ENCODE peak calls at places on chromosomes 2 and 18, in eight cellular contexts. X is ovary; L is neuronal stem cell; H is IMR-90; O is heart right ventricle; F is CD8-positive, alpha-beta memory T cell; B is pancreas; T is uterus. K is an unnamed sample.

GRCh38 chr2:171086352-171087290 is 74.1 kb downstream of the TLK1 start:
- DNase-seq in X (no peak), L (peak), H (peak), O (peak), F (peak), B (no peak), T (peak), K (no peak)

GRCh38 chr2:47534179-47534919 is 131.4 kb downstream of the MSH2 start:
- DNase-seq in X (peak), L (peak), H (peak), O (peak), F (no peak), B (no peak), T (peak), K (peak)

GRCh38 chr2:135773319-135773718 is 31.7 kb downstream of the UBXN4 start:
- DNase-seq in X (no peak), L (no peak), H (no peak), O (no peak), F (no peak), B (no peak), T (no peak), K (no peak)

GRCh38 chr18:42028232-42028832 is 73.3 kb downstream of the PIK3C3 start:
- DNase-seq in X (no peak), L (no peak), H (peak), O (no peak), F (peak), B (no peak), T (no peak), K (no peak)

GRCh38 chr2:164877169-164877568 is 35.5 kb upstream of the COBLL1 start:
- DNase-seq in X (no peak), L (no peak), H (no peak), O (no peak), F (no peak), B (no peak), T (no peak), K (no peak)

GRCh38 chr18:23204589-23205235 is 69.4 kb downstream of the CABLES1 start:
- DNase-seq in X (no peak), L (no peak), H (no peak), O (no peak), F (peak), B (no peak), T (no peak), K (no peak)

GRCh38 chr2:31341351-31341750 is 73.2 kb downstream of the XDH start:
- DNase-seq in X (no peak), L (no peak), H (peak), O (no peak), F (no peak), B (no peak), T (no peak), K (no peak)

GRCh38 chr2:98458667-98459380 is 14.2 kb downstream of the INPP4A start:
- DNase-seq in X (no peak), L (no peak), H (no peak), O (no peak), F (no peak), B (no peak), T (no peak), K (no peak)

GRCh38 chr2:215747244-215747620 is 266.1 kb downstream of the MREG start:
- DNase-seq in X (no peak), L (no peak), H (peak), O (no peak), F (no peak), B (no peak), T (no peak), K (no peak)

GRCh38 chr2:216013080-216013909 is at the start of gene MREG:
- DNase-seq in X (peak), L (peak), H (peak), O (peak), F (peak), B (peak), T (peak), K (peak)

GRCh38 chr2:180033993-180034894 is 27.1 kb upstream of the CWC22 start:
- DNase-seq in X (no peak), L (peak), H (peak), O (no peak), F (no peak), B (no peak), T (no peak), K (no peak)

GRCh38 chr2:43455735-43456642 is 139.8 kb downstream of the THADA start:
- DNase-seq in X (no peak), L (no peak), H (peak), O (no peak), F (no peak), B (no peak), T (no peak), K (no peak)

GRCh38 chr2:98552499-98553179 is 55.7 kb downstream of the COA5 start:
- DNase-seq in X (no peak), L (no peak), H (peak), O (no peak), F (no peak), B (no peak), T (no peak), K (no peak)

GRCh38 chr2:46073540-46074018 is 223.6 kb upstream of the EPAS1 start:
- DNase-seq in X (no peak), L (no peak), H (peak), O (no peak), F (no peak), B (no peak), T (no peak), K (no peak)

GRCh38 chr2:70553584-70554337 is at the start of gene TGFA:
- DNase-seq in X (no peak), L (peak), H (no peak), O (peak), F (peak), B (peak), T (peak), K (peak)

GRCh38 chr2:637804-638203 is 39.4 kb downstream of the TMEM18 start:
- DNase-seq in X (no peak), L (no peak), H (no peak), O (no peak), F (no peak), B (no peak), T (no peak), K (no peak)

GRCh38 chr2:157443795-157444642 is at the start of gene CYTIP:
- DNase-seq in X (no peak), L (no peak), H (no peak), O (peak), F (peak), B (no peak), T (no peak), K (no peak)

GRCh38 chr18:36663312-36663711 is 165.5 kb downstream of the TPGS2 start:
- DNase-seq in X (no peak), L (no peak), H (peak), O (no peak), F (no peak), B (no peak), T (no peak), K (no peak)

GRCh38 chr2:233408366-233409285 is 54.3 kb downstream of the DGKD start:
- DNase-seq in X (no peak), L (no peak), H (no peak), O (no peak), F (no peak), B (no peak), T (no peak), K (no peak)

GRCh38 chr2:133526468-133526769 is 41.8 kb downstream of the NCKAP5 start:
- DNase-seq in X (no peak), L (no peak), H (peak), O (no peak), F (no peak), B (no peak), T (no peak), K (no peak)

GRCh38 chr2:99861376-99861760 is 281.0 kb downstream of the AFF3 start:
- DNase-seq in X (no peak), L (no peak), H (peak), O (no peak), F (no peak), B (no peak), T (no peak), K (no peak)

GRCh38 chr2:147491491-147491890 is 353.3 kb upstream of the ACVR2A start:
- DNase-seq in X (no peak), L (no peak), H (no peak), O (no peak), F (no peak), B (no peak), T (no peak), K (no peak)

GRCh38 chr2:83596592-83597339 is 862.3 kb downstream of the SUCLG1 start:
- DNase-seq in X (no peak), L (no peak), H (no peak), O (no peak), F (no peak), B (no peak), T (no peak), K (no peak)

GRCh38 chr2:16335947-16336346 is 329.7 kb downstream of the CYRIA start:
- DNase-seq in X (no peak), L (no peak), H (no peak), O (no peak), F (no peak), B (no peak), T (no peak), K (no peak)

GRCh38 chr2:228532233-228532632 is 350.7 kb upstream of the SPHKAP start:
- DNase-seq in X (no peak), L (no peak), H (no peak), O (no peak), F (no peak), B (no peak), T (no peak), K (no peak)

GRCh38 chr2:179460530-179460929 is 195.9 kb upstream of the SESTD1 start:
- DNase-seq in X (peak), L (no peak), H (peak), O (no peak), F (no peak), B (no peak), T (no peak), K (peak)

GRCh38 chr2:158969717-158970521 is 1.5 kb downstream of the TANC1 start:
- DNase-seq in X (peak), L (peak), H (peak), O (peak), F (no peak), B (peak), T (peak), K (peak)

GRCh38 chr2:141714486-141714885 is 416.3 kb downstream of the LRP1B start:
- DNase-seq in X (no peak), L (no peak), H (no peak), O (no peak), F (no peak), B (no peak), T (no peak), K (no peak)

GRCh38 chr2:233111427-233111826 is 51.3 kb downstream of the INPP5D start:
- DNase-seq in X (no peak), L (no peak), H (no peak), O (no peak), F (no peak), B (peak), T (no peak), K (no peak)

GRCh38 chr2:46029332-46029811 is 267.8 kb upstream of the EPAS1 start:
- DNase-seq in X (no peak), L (no peak), H (peak), O (peak), F (no peak), B (no peak), T (no peak), K (no peak)

GRCh38 chr2:9288233-9288632 is 81.6 kb downstream of the ASAP2 start:
- DNase-seq in X (no peak), L (no peak), H (peak), O (no peak), F (no peak), B (no peak), T (no peak), K (no peak)

GRCh38 chr2:172513935-172514586 is 41.8 kb upstream of the PDK1 start:
- DNase-seq in X (no peak), L (no peak), H (no peak), O (peak), F (no peak), B (peak), T (no peak), K (no peak)

GRCh38 chr2:96258393-96259022 is 7.3 kb downstream of the TMEM127 start:
- DNase-seq in X (no peak), L (no peak), H (no peak), O (peak), F (no peak), B (no peak), T (no peak), K (no peak)

GRCh38 chr2:232588680-232589585 is 38.4 kb downstream of the EIF4E2 start:
- DNase-seq in X (no peak), L (no peak), H (peak), O (peak), F (no peak), B (peak), T (peak), K (peak)

GRCh38 chr2:223944166-223944703 is 900 bp downstream of the WDFY1 start:
- DNase-seq in X (peak), L (peak), H (no peak), O (peak), F (peak), B (peak), T (peak), K (peak)

GRCh38 chr2:127081826-127082633 is 24.9 kb downstream of the BIN1 start:
- DNase-seq in X (no peak), L (no peak), H (peak), O (no peak), F (peak), B (no peak), T (peak), K (peak)

GRCh38 chr2:74019516-74019915 is 34.8 kb downstream of the TET3 start:
- DNase-seq in X (no peak), L (no peak), H (no peak), O (no peak), F (no peak), B (no peak), T (no peak), K (no peak)
- H3K4me3 ChIP-seq in X (no peak), L (no peak), H (no peak), O (no peak), F (no peak), B (no peak), T (no peak), K (no peak)

DNA sequence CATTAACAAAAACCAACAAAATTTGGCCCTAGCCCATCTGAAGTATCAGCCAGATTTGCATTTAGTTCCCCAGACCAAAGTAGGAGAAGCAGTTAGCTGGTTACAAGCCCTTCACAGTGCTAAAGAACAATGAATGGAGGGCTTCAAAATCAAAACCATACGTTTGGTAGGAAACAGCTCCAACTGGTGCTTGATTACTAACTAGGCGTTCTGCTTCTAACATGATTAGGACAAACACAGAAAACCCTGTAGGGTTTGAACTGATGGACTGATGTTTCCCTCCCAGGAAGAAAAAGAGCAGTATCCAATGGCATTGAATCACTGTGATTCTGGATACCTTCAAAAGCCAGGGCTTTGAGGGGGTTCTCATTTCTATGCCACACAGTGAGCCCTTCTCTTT is 20.5 kb upstream of the STAT4 start:
- DNase-seq in X (no peak), L (no peak), H (no peak), O (no peak), F (no peak), B (no peak), T (no peak), K (no peak)
- H3K27ac ChIP-seq in X (no peak), L (no peak), H (peak), O (no peak), F (no peak), B (peak), T (no peak), K (no peak)

GRCh38 chr2:222752731-222753130 is 81.3 kb downstream of the MOGAT1 start:
- DNase-seq in X (no peak), L (peak), H (no peak), O (no peak), F (no peak), B (no peak), T (no peak), K (no peak)
- H3K4me3 ChIP-seq in X (no peak), L (no peak), H (no peak), O (no peak), F (no peak), B (no peak), T (no peak), K (no peak)

GRCh38 chr2:129902731-129903585 is 76.5 kb upstream of the RAB6C start:
- DNase-seq in X (peak), L (no peak), H (no peak), O (no peak), F (no peak), B (no peak), T (no peak), K (no peak)

GRCh38 chr2:129904532-129905446 is 74.7 kb upstream of the RAB6C start:
- DNase-seq in X (no peak), L (no peak), H (no peak), O (no peak), F (no peak), B (no peak), T (no peak), K (no peak)

GRCh38 chr2:129901754-129902415 is 77.6 kb upstream of the RAB6C start:
- DNase-seq in X (peak), L (no peak), H (no peak), O (no peak), F (no peak), B (no peak), T (no peak), K (no peak)

GRCh38 chr2:129905664-129906081 is 73.8 kb upstream of the RAB6C start:
- DNase-seq in X (no peak), L (no peak), H (no peak), O (no peak), F (no peak), B (no peak), T (no peak), K (no peak)

DNA sequence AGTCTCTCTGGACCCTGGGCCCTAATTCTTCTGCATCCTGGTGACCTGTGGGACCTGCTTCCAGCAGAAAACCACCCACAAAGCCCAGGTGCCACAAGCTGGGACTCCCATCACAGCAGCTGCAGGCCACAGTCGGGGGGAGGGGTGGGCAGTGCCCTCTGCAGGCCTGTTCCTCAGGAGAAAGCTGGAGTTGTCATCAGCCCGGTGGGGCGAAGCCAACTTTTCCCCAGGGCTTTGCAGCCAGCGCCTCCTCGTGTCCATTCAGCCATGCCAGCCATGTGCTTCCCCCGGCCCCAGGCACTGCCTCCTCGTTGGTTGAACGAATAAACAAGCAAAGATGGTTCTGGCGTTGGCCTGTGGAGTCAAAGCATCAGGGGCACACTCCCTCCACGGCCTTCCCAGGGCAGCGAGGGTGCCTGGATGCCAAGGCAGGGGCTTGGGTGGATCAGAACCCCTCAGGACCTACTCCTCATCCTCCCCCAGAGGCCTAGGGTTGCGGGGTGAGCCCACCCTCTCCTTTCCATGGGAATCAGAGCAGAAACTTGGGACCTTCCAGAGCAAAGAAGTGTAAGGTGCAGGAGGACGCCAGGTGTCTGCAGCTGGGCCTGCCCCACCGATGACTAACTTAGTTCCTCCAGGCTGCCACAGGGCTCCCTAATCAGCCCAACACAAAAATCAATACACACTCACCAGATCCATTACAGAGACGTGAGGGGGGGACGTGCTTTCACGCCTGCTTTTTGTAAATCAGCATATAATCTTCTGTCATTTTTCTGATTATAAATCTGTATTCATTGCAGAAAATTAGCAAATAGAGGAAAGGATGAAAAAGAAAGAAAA is 75.7 kb upstream of the RAB6C start:
- DNase-seq in X (no peak), L (no peak), H (no peak), O (no peak), F (no peak), B (no peak), T (no peak), K (no peak)
- H3K27ac ChIP-seq in X (no peak), L (no peak), H (no peak), O (no peak), F (no peak), B (no peak), T (no peak), K (no peak)

DNA sequence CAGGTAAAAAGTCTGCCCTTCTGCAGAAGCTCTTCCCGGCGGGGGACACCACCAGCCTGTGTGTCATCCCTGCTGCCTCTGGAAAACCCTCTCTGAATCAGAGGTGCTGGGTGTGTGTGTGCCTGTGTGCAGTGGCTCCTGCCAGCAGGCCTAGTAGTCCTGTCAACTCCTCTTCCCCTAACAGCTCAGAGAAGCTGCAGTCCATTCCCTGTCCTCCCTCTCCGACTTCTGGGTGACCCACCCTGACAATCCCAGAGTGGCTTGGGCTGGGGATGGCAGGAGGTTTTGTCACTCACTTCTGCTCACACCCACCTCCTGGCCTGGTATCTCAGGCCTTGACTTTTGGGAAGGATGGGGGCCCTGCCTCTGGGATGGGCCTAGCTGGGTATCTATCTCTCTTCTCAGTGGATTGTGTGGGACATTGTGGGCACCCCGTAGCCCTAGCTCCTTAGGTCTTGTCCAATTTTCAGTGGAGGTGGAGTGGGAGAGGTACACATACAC is 2.3 kb downstream of the WNT10A start:
- DNase-seq in X (no peak), L (no peak), H (no peak), O (no peak), F (peak), B (no peak), T (no peak), K (peak)
- H3K4me3 ChIP-seq in X (no peak), L (no peak), H (no peak), O (peak), F (no peak), B (peak), T (no peak), K (peak)

K was measured in psoas muscle.